ENCODE peak calls at places on chromosomes 3 and 15, in eight cellular contexts. R is stomach; A is kidney epithelial cell; Z is aorta; Y is cardiac muscle cell; W is tibial artery; B is CD4-positive, CD25-positive, alpha-beta regulatory T cell; P is fibroblast of lung. T is an unnamed sample.

GRCh38 chr3:181838940-181839914 is 127.5 kb downstream of the SOX2 start:
- DNase-seq in R (peak), A (no peak), Z (no peak), Y (no peak), W (no peak), B (no peak), P (no peak), T (no peak)

GRCh38 chr3:127814325-127814781 is 8.0 kb downstream of the MGLL start:
- DNase-seq in R (no peak), A (no peak), Z (no peak), Y (no peak), W (no peak), B (no peak), P (no peak), T (no peak)

GRCh38 chr3:79953591-79954105 is 185.8 kb upstream of the ROBO1 start:
- DNase-seq in R (no peak), A (no peak), Z (no peak), Y (no peak), W (no peak), B (no peak), P (no peak), T (no peak)

GRCh38 chr3:17032407-17033034 is 147.8 kb downstream of the PLCL2 start:
- DNase-seq in R (no peak), A (peak), Z (no peak), Y (peak), W (no peak), B (no peak), P (peak), T (peak)

GRCh38 chr15:70095387-70096214 is 2.1 kb downstream of the TLE3 start:
- DNase-seq in R (peak), A (no peak), Z (peak), Y (peak), W (peak), B (peak), P (no peak), T (peak)

GRCh38 chr15:92847841-92848240 is 52.3 kb upstream of the CHD2 start:
- DNase-seq in R (no peak), A (no peak), Z (no peak), Y (no peak), W (no peak), B (no peak), P (no peak), T (no peak)

GRCh38 chr3:194773666-194774455 is 88.2 kb downstream of the FAM43A start:
- DNase-seq in R (no peak), A (no peak), Z (no peak), Y (no peak), W (no peak), B (no peak), P (peak), T (no peak)

GRCh38 chr3:16511561-16512434 is 1.7 kb downstream of the RFTN1 start:
- DNase-seq in R (peak), A (no peak), Z (peak), Y (no peak), W (peak), B (peak), P (peak), T (peak)

GRCh38 chr3:124582196-124582595 is 148.1 kb upstream of the UMPS start:
- DNase-seq in R (no peak), A (no peak), Z (no peak), Y (no peak), W (no peak), B (peak), P (no peak), T (no peak)

DNA sequence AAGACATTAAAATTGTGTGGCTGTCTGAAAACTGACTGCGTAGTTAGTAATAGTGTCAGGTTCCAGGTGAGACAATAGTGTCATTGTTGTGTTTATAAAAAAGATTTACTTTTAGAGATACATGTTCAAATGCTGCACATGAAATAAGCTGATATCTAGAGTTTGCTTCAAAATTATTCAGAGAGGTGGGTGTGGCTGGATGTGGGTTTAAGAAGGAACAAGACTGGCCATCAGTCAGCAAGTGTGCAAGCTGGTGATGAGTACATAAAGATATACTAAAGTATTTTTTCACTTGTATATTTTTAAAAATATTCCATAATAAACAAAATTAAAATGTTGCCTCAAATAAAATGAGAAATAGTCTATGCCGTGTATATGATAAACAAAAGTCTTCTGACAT is 190.6 kb downstream of the ARRDC4 start:
- DNase-seq in R (no peak), A (no peak), Z (no peak), Y (no peak), W (no peak), B (no peak), P (no peak), T (no peak)
- H3K4me3 ChIP-seq in R (no peak), A (no peak), Z (no peak), Y (no peak), W (no peak), B (no peak), P (no peak), T (no peak)

GRCh38 chr3:69675773-69676660 is 63.2 kb upstream of the MITF start:
- DNase-seq in R (no peak), A (no peak), Z (no peak), Y (no peak), W (no peak), B (no peak), P (no peak), T (no peak)
- H3K4me3 ChIP-seq in R (no peak), A (no peak), Z (no peak), Y (no peak), W (no peak), B (no peak), P (no peak), T (no peak)

DNA sequence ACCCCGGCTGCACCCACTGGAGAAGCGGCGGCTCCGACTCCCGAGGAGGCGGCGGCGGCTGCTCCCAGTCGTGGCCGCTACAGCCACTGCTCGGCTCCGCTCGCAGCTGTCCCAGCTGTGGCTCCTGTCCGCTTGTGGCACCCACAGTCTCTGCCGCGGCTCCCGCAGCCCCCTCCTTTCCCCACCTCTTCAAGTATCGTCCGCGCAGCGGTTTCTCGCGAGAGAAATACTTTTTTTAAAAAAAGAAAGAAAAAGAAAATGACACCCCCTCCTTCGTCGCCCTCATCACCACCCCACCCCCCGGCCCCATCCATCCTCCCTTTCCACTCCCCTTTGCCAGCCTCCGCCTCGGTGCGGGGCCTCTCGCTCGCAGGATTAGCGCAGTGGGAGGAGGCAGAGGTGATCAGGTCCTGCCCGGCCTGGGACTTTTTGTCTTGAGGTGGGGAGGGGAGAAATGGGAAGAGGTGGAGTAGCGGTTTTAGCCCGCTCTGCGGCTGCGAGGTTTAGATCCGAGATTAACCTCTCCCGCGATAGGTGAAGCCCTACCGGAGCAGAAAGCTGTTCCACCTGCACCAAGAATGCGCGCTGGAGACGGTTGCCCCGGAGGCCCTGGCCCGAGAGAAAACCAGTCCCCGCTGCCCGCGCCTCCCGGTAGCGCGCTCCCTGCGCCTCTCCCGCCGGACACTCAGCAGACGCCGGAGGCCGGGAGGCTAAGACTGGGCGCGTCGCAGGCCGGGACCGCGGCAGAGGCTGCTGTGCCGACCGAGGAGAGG is at the start of gene FBN1:
- DNase-seq in R (peak), A (peak), Z (peak), Y (peak), W (peak), B (no peak), P (peak), T (peak)
- H3K4me3 ChIP-seq in R (peak), A (peak), Z (peak), Y (peak), W (peak), B (no peak), P (peak), T (peak)

GRCh38 chr3:59480486-59480995 is 430.7 kb upstream of the CFAP20DC start:
- DNase-seq in R (no peak), A (peak), Z (no peak), Y (no peak), W (no peak), B (no peak), P (peak), T (peak)
- H3K4me3 ChIP-seq in R (no peak), A (no peak), Z (no peak), Y (no peak), W (no peak), B (peak), P (no peak), T (no peak)

GRCh38 chr3:40152482-40153133 is 156.9 kb upstream of the EIF1B start:
- DNase-seq in R (no peak), A (no peak), Z (no peak), Y (no peak), W (no peak), B (no peak), P (no peak), T (no peak)
- H3K4me3 ChIP-seq in R (no peak), A (no peak), Z (no peak), Y (no peak), W (no peak), B (no peak), P (no peak), T (no peak)

GRCh38 chr3:42814246-42814645 is 5.0 kb downstream of the ACKR2 start:
- DNase-seq in R (no peak), A (no peak), Z (no peak), Y (peak), W (no peak), B (no peak), P (no peak), T (no peak)
- H3K4me3 ChIP-seq in R (no peak), A (no peak), Z (no peak), Y (no peak), W (no peak), B (no peak), P (no peak), T (no peak)

DNA sequence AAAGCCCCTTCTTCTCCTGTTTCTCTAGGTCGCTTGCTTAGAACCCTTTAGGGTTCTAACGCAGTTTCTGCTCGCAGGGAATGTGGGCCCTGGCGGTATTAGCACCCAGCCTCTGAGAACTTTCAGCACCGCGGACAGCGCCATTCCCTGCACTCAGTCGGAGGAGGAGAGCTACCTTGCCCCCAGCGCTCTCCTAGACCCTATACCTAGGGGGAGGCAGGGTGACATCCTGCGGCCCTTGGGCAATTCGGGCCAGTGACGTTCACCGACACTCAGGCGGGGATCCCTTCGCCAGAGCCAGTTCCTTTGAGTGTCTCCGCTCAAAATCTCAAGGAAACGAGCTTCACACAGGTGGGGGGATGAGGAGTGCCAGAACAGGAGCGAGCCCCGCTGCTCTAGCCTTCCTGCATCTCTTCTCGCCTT is 1.3 kb downstream of the SLC7A14 start:
- DNase-seq in R (peak), A (peak), Z (peak), Y (peak), W (peak), B (peak), P (peak), T (peak)
- H3K4me3 ChIP-seq in R (peak), A (no peak), Z (no peak), Y (no peak), W (no peak), B (no peak), P (peak), T (no peak)

GRCh38 chr15:63041402-63041977 is 1.1 kb upstream of the TPM1 start:
- DNase-seq in R (no peak), A (no peak), Z (no peak), Y (peak), W (no peak), B (no peak), P (no peak), T (peak)
- H3K4me3 ChIP-seq in R (peak), A (peak), Z (peak), Y (peak), W (peak), B (no peak), P (no peak), T (peak)

GRCh38 chr3:186414735-186415419 is 52.8 kb upstream of the DGKG start:
- DNase-seq in R (peak), A (no peak), Z (no peak), Y (no peak), W (no peak), B (no peak), P (peak), T (peak)
- H3K4me3 ChIP-seq in R (no peak), A (no peak), Z (no peak), Y (no peak), W (no peak), B (no peak), P (no peak), T (no peak)

T was measured in cardiac fibroblast.